ENCODE peak calls at places on chromosome 9, in six cellular contexts. Z, L, U, A, J and X are unnamed samples. For H3K4me1, the result is how much of the 10 kb centered on the place peaks cover.

GRCh38 chr9:109771084-109771483 is 8.9 kb upstream of the PALM2AKAP2 start:
- DNase-seq in A (no peak), L (no peak), U (no peak), Z (no peak), J (no peak), X (no peak)

GRCh38 chr9:123983047-123983446 is 28.5 kb upstream of the LHX2 start:
- DNase-seq in J (no peak), A (no peak), U (no peak), Z (no peak), L (no peak), X (no peak)

GRCh38 chr9:3893519-3893918 is 367.7 kb upstream of the RFX3 start:
- DNase-seq in J (no peak), Z (no peak), A (no peak), L (no peak), U (no peak), X (no peak)

GRCh38 chr9:109883623-109884022 is 103.6 kb downstream of the PALM2AKAP2 start:
- DNase-seq in U (no peak), J (no peak), Z (no peak), A (no peak), L (no peak), X (no peak)

GRCh38 chr9:12723409-12724028 is 30.3 kb downstream of the TYRP1 start:
- DNase-seq in J (no peak), L (no peak), Z (no peak), A (no peak), U (no peak), X (no peak)

GRCh38 chr9:130128251-130128650 is 44.0 kb upstream of the NCS1 start:
- DNase-seq in U (no peak), Z (peak), L (no peak), J (no peak), A (no peak), X (no peak)

GRCh38 chr9:13140843-13141592 is 138.5 kb downstream of the MPDZ start:
- DNase-seq in A (no peak), J (no peak), Z (no peak), L (no peak), U (no peak), X (no peak)

GRCh38 chr9:98887918-98888510 is 55.7 kb upstream of the COL15A1 start:
- DNase-seq in Z (no peak), A (no peak), J (peak), U (no peak), L (no peak), X (no peak)

GRCh38 chr9:100309992-100310391 is 42.8 kb downstream of the TEX10 start:
- DNase-seq in U (no peak), L (no peak), Z (no peak), J (no peak), A (no peak), X (no peak)

GRCh38 chr9:35729700-35730485 is 2.1 kb downstream of the TLN1 start:
- DNase-seq in Z (peak), A (peak), L (no peak), U (peak), J (peak), X (peak)

GRCh38 chr9:71076096-71076495 is 45.3 kb downstream of the TRPM3 start:
- DNase-seq in Z (no peak), L (no peak), J (no peak), U (no peak), A (no peak), X (no peak)

GRCh38 chr9:133580416-133580738 is 28.8 kb downstream of the FAM163B start:
- DNase-seq in J (no peak), Z (no peak), U (no peak), A (no peak), L (no peak), X (no peak)

GRCh38 chr9:131608469-131609115 is 63.3 kb downstream of the PRRT1B start:
- DNase-seq in A (peak), L (peak), Z (no peak), U (peak), J (peak), X (peak)

GRCh38 chr9:87109182-87109581 is 161.9 kb upstream of the GAS1 start:
- DNase-seq in U (no peak), J (no peak), A (no peak), L (peak), Z (no peak), X (no peak)

GRCh38 chr9:99873531-99873930 is 32.9 kb upstream of the STX17 start:
- DNase-seq in J (no peak), L (no peak), Z (no peak), U (no peak), A (no peak), X (no peak)

DNA sequence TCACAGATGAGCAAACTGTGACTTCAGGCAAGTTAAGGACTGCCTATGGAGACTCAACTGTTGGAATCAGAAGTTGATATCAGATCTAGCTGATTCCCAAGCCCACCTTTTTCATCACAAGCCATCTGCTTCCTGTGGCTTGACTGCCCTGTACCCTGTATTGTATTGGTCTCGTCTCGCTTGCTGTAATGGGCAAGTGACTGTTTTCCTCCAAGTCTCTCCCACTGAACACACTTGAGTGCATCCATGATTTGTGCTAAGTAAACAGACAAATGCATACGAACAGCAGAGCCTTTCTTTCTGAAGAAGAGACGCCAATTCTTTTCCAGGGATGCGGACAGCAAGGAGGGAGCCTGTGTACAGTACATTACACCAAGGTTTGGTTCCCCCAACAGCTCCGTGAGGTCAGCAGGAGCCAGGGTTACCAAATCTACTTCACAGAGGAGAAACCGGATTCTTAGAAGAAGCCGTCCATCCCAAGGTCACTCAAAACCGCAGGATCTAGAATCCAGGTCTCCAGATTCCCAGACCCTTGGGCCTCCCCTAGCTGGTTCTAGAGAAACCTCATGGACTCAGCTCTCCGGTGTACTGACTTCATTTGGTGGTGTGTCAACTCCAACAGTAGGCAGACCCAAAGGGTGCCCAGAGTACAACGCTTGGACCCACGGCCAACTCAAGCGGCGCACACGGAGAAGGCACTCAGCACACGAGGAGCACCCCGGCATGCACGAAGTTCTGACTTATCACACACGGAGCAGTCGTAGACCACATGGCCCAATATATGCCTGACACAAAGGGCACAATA is 1.2 kb downstream of the BAG1 start:
- DNase-seq in L (peak), A (peak), U (no peak), Z (no peak), J (peak), X (peak)
- H3K4me1 ChIP-seq in L (under half), A (under half), U (under half), Z (under half), J (under half), X (under half)

DNA sequence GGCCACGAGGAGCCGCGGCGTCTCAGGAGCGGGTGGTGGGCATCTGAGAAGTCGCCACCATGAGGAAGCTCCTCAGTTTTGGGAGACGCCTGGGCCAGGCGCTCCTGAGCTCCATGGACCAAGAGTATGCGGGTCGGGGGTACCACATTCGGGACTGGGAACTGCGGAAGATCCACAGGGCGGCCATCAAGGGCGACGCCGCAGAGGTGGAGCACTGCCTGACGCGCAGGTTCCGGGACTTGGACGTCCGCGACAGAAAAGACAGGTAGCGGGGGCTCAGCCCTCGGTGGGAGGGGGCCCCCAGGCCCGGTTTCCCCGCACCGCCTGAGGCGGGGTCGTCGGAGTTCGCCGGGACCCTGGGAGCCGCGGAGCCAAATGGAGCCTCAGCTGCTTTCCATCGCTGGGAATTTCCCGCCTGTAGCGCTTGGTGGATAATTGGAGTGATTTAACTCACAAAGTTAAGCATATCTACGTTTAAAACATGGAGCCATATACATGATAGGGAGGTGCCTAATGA is 438 bp downstream of the ANKRD18B start:
- DNase-seq in A (no peak), U (no peak), Z (no peak), L (no peak), J (no peak), X (no peak)
- H3K4me3 ChIP-seq in A (peak), U (peak), Z (peak), L (no peak), J (no peak), X (peak)

GRCh38 chr9:33295571-33295970 is 5.3 kb downstream of the NFX1 start:
- DNase-seq in U (no peak), L (no peak), Z (no peak), J (no peak), A (no peak), X (no peak)
- H3K4me1 ChIP-seq in U (half or more), L (under half), Z (under half), J (half or more), A (under half), X (half or more)

DNA sequence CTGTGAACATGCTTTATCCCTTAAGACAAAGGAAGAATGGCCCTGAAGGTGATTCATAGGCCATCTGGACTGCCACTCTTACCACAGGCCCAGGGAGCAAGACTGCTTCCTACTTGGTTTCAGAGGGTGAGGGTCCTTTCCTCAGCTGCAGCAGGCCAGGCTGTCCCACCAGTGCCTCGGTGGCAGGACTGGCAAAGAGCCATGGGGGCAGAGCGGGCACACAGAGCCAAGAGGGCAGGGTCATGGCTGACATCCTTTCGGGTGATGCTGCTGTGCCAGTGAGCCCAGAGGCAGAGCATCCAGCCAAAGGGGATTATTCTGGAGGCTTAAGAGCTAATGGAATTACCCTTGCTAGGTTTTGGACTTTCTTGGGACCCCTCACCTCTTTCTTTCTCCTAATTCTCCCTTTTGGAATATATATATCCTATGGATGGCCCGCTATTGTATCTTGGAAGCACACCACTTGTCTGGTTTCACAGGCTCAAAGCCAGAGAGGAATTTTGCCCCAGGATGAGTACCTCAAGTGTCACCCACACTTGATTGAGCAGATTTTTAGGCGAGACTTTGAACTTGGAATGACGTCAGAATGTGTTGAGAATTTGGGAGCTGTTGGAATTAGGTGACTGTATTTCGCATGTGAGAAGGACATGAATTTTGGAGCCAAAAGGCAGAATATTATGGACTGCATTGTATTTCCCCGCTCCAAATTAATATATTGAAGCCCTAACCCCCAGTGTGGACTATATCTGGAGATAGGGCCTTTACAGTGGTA is 180.6 kb downstream of the BARX1 start:
- DNase-seq in U (no peak), Z (no peak), J (no peak), A (no peak), L (no peak), X (no peak)
- H3K4me3 ChIP-seq in U (no peak), Z (no peak), J (no peak), A (no peak), L (no peak), X (no peak)

DNA sequence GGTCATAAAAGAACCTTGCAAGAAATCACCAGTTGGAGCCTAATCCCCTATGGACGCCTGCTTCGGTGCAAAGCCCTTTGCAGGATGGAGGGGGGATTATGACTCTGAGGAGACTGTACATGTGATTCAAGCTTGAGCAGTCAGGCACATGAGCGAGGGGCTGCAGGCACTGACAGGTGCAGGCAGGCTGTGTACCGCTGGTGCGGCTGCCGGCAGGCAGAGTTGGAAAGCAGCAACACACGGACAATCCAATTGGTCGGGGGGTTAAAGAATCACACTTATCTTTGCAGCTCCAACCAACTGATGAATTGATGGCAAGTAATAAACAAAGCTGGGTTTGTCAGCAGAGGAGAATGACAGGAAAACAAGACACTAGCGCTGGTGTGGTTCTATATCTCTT is 5.7 kb downstream of the WHRN start:
- DNase-seq in L (no peak), A (no peak), U (no peak), J (no peak), Z (no peak), X (no peak)
- H3K4me1 ChIP-seq in L (under half), A (under half), U (under half), J (half or more), Z (under half), X (under half)

DNA sequence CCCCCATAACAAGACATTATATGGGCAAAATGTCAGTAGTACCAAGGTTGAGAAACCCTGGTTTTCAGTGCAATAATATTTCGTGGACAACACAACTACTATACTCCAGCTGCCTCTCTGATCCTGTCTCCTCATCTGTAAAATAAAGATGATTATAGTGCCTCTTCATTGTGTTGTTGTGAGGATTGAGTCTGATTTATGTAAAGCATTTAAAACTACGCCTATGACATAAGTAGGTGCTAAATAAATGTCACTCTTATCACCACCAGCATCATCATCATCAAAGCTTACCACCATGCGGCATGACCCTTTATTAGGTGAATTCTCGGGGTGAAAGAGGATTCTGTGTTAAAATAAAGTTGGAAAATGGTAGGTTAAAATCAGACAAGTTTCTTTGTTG is 67.8 kb upstream of the IFNE start:
- DNase-seq in Z (no peak), U (no peak), J (no peak), A (no peak), L (no peak), X (no peak)
- H3K4me3 ChIP-seq in Z (no peak), U (no peak), J (no peak), A (no peak), L (no peak), X (no peak)

DNA sequence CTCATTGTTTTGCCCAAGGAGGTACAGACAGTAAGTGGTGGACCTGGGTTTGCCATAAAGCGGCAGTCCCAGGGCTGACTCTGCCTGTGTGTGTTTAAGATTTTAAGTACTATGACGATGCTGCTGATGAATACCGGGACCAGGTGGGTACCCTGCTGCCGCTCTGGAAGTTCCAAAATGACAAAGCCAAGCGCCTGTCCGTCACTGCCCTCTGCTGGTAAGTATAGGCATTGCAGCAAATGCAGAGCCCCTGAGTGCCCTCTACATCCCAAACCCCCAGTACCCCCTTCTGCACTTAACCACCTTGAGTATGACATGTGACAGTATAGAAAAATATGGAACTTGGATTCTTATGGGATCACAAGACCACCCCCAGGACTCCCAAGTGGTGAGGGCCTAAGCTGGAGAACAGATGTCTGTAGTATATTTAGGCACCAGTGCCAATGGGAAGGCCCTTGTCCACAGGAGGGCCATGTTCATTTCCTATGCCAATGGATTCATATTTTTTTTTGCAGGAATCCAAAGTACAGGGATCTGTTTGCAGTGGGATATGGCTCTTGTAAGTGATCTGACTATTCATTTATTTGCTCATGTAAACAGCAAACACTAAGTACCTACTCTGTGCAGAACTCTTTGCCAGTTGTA is 22.0 kb downstream of the ENHO start:
- DNase-seq in L (peak), A (peak), U (peak), Z (peak), J (peak), X (peak)
- H3K4me1 ChIP-seq in L (under half), A (under half), U (under half), Z (under half), J (under half), X (under half)

GRCh38 chr9:93187047-93187446 is 3.1 kb downstream of the WNK2 start:
- DNase-seq in A (no peak), Z (no peak), U (peak), J (no peak), L (no peak), X (no peak)
- H3K4me3 ChIP-seq in A (peak), Z (no peak), U (peak), J (no peak), L (no peak), X (peak)